ENCODE peak calls at places on chromosomes 6 and 20, in nine cellular contexts. F is upper lobe of right lung; K is stimulated activated naive CD8-positive, alpha-beta T cell treated with anti-CD3 and anti-CD28 coated beads, Interleukin-15, amount 100 ng/mL, for 72 hours; P is esophagus muscularis mucosa; Z is nephron progenitor cell; N is amniotic stem cell; J is ACHN; Q is AG04450; U is NCI-H1436. S is an unnamed sample.
A peak's percentile ranks its signal among the peaks of the same experiment; 100 is the strongest.

GRCh38 chr20:40286991-40287531 is 402.0 kb downstream of the MAFB start:
- DNase-seq in Z (no peak), U (no peak), N (no peak), Q (no peak), J (no peak), P (no peak), F (peak; percentile 84), K (no peak), S (peak; percentile 58)

GRCh38 chr6:40819182-40819834 is 219.7 kb downstream of the UNC5CL start:
- DNase-seq in N (no peak), U (peak; percentile 11), Z (no peak), K (peak; percentile 34), Q (no peak), P (no peak), F (peak; percentile 74), J (no peak), S (no peak)

GRCh38 chr20:62918137-62918536 is 8.2 kb downstream of the DIDO1 start:
- DNase-seq in J (no peak), Z (no peak), F (no peak), Q (no peak), U (no peak), K (no peak), P (no peak), N (no peak), S (no peak)

GRCh38 chr6:133040025-133040838 is 200.9 kb upstream of the EYA4 start:
- DNase-seq in F (no peak), Z (no peak), P (no peak), U (no peak), K (no peak), J (peak; percentile 15), Q (no peak), N (peak; percentile 7), S (no peak)

GRCh38 chr20:15835811-15836210 is 737.4 kb downstream of the KIF16B start:
- DNase-seq in Q (no peak), F (no peak), U (no peak), N (no peak), Z (no peak), J (no peak), K (no peak), P (no peak), S (no peak)

GRCh38 chr6:150312395-150312794 is 56.4 kb upstream of the IYD start:
- DNase-seq in Z (no peak), Q (no peak), K (no peak), F (no peak), P (no peak), J (no peak), U (no peak), N (no peak), S (no peak)

GRCh38 chr20:50056951-50057403 is 56.0 kb downstream of the UBE2V1 start:
- DNase-seq in Q (no peak), F (no peak), U (no peak), J (no peak), P (no peak), Z (no peak), N (no peak), K (no peak), S (no peak)

GRCh38 chr20:19396466-19397081 is 184.1 kb downstream of the SLC24A3 start:
- DNase-seq in Z (no peak), K (no peak), U (no peak), Q (no peak), N (no peak), J (no peak), P (no peak), F (no peak), S (no peak)

GRCh38 chr6:115610646-115611045 is 450.0 kb downstream of the FRK start:
- DNase-seq in N (no peak), U (no peak), Z (no peak), F (no peak), K (no peak), P (no peak), J (no peak), Q (no peak), S (no peak)

GRCh38 chr6:65706436-65706835 is 590 bp downstream of the EYS start:
- DNase-seq in K (no peak), Z (no peak), F (no peak), P (no peak), Q (no peak), U (no peak), N (no peak), J (no peak), S (no peak)

GRCh38 chr20:21586682-21587081 is 72.8 kb upstream of the NKX2-2 start:
- DNase-seq in Q (no peak), J (no peak), K (no peak), U (no peak), Z (no peak), F (no peak), P (no peak), N (no peak), S (no peak)

GRCh38 chr6:136927313-136927712 is 5.2 kb downstream of the SLC35D3 start:
- DNase-seq in P (peak; percentile 89), Z (no peak), J (peak; percentile 24), K (peak; percentile 15), U (no peak), Q (no peak), N (no peak), F (no peak), S (no peak)

GRCh38 chr20:38875170-38875993 is 50.8 kb upstream of the FAM83D start:
- DNase-seq in Q (no peak), Z (no peak), N (no peak), U (no peak), J (no peak), K (peak; percentile 60), F (no peak), P (no peak), S (peak; percentile 57)

GRCh38 chr6:116963972-116964371 is 86.9 kb downstream of the RFX6 start:
- DNase-seq in U (no peak), N (no peak), Z (no peak), Q (no peak), J (no peak), P (no peak), F (no peak), K (no peak), S (no peak)

GRCh38 chr6:24949020-24949569 is 13.3 kb upstream of the RIPOR2 start:
- DNase-seq in P (no peak), U (no peak), Z (no peak), K (no peak), J (no peak), F (no peak), N (no peak), Q (no peak), S (no peak)

GRCh38 chr6:161308075-161308655 is 34.3 kb upstream of the AGPAT4 start:
- DNase-seq in F (no peak), J (no peak), P (peak; percentile 34), Q (no peak), U (no peak), K (no peak), N (no peak), Z (no peak), S (no peak)

GRCh38 chr6:87731818-87732661 is 30.0 kb upstream of the AKIRIN2 start:
- DNase-seq in F (peak; percentile 93), N (peak; percentile 61), Z (no peak), J (peak; percentile 73), K (no peak), P (peak; percentile 96), Q (peak; percentile 72), U (peak; percentile 75), S (peak; percentile 92)

GRCh38 chr6:138647006-138647405 is 126.6 kb upstream of the CCDC28A start:
- DNase-seq in N (peak; percentile 67), J (no peak), U (no peak), P (no peak), Z (no peak), F (no peak), K (no peak), Q (peak; percentile 13), S (no peak)

GRCh38 chr6:113697642-113698410 is 159.3 kb upstream of the MARCKS start:
- DNase-seq in N (peak; percentile 22), F (no peak), Z (no peak), J (peak; percentile 66), U (no peak), K (no peak), Q (peak; percentile 90), P (no peak), S (no peak)

GRCh38 chr20:9218412-9219001 is 149.6 kb downstream of the PLCB4 start:
- DNase-seq in N (no peak), U (no peak), K (no peak), Z (peak; percentile 16), Q (no peak), P (no peak), J (no peak), F (no peak), S (no peak)

GRCh38 chr20:7136886-7137285 is 369.4 kb downstream of the BMP2 start:
- DNase-seq in K (no peak), N (no peak), Q (no peak), U (no peak), F (no peak), Z (no peak), J (no peak), P (no peak), S (no peak)

GRCh38 chr6:169862464-169863148 is 111.2 kb downstream of the ERMARD start:
- DNase-seq in Q (no peak), P (no peak), F (no peak), K (no peak), U (no peak), Z (no peak), J (no peak), N (no peak), S (no peak)

GRCh38 chr6:159969921-159970320 is 1.0 kb downstream of the IGF2R start:
- DNase-seq in N (peak; percentile 34), F (no peak), Q (no peak), K (peak; percentile 23), P (peak; percentile 92), U (no peak), Z (peak; percentile 45), J (peak; percentile 83), S (peak; percentile 60)

GRCh38 chr6:145704153-145704781 is 31.1 kb downstream of the EPM2A start:
- DNase-seq in U (peak; percentile 6), P (no peak), F (no peak), J (peak; percentile 12), Q (no peak), N (no peak), Z (no peak), K (no peak), S (no peak)

GRCh38 chr6:331622-332521 is 39.6 kb downstream of the DUSP22 start:
- DNase-seq in K (no peak), U (no peak), Q (no peak), J (no peak), N (no peak), F (peak; percentile 64), Z (no peak), P (no peak), S (no peak)

GRCh38 chr6:168078943-168079405 is at the start of gene FRMD1:
- DNase-seq in J (no peak), P (no peak), Q (no peak), N (no peak), Z (no peak), F (no peak), U (no peak), K (no peak), S (peak; percentile 89)